ENCODE peak calls at places on chromosomes 16 and 17, in seven cellular contexts. Y is fibroblast of lung, W is right lobe of liver, N is cardiac muscle cell, F is GM12865, S is A549, L is spleen. B is an unnamed sample.

GRCh38 chr16:57061084-57061905 is 31.1 kb upstream of the CPNE2 start:
- DNase-seq in Y (peak; percentile 70), W (peak; percentile 96), N (peak; percentile 76), F (no peak), S (no peak), L (peak; percentile 87), B (no peak)

GRCh38 chr17:28710948-28711722 is 553 bp downstream of the PROCA1 start:
- DNase-seq in Y (peak; percentile 90), W (peak; percentile 90), N (peak; percentile 95), F (peak; percentile 91), S (peak; percentile 97), L (peak; percentile 97), B (peak; percentile 95)

GRCh38 chr17:794876-795275 is 12.7 kb downstream of the MRM3 start:
- DNase-seq in Y (peak; percentile 82), W (peak; percentile 81), N (peak; percentile 77), F (peak; percentile 51), S (peak; percentile 87), L (peak; percentile 88), B (peak; percentile 72)

GRCh38 chr17:78717431-78717980 is 64.6 kb downstream of the CYTH1 start:
- DNase-seq in Y (peak; percentile 68), W (peak; percentile 70), N (peak; percentile 64), F (peak; percentile 50), S (peak; percentile 74), L (no peak), B (no peak)

GRCh38 chr16:28603381-28604185 is 6.3 kb downstream of the SULT1A1 start:
- DNase-seq in Y (no peak), W (peak; percentile 39), N (no peak), F (no peak), S (no peak), L (peak; percentile 75), B (no peak)

GRCh38 chr16:20849587-20850390 is 43.5 kb downstream of the REXO5 start:
- DNase-seq in Y (peak; percentile 80), W (peak; percentile 68), N (peak; percentile 77), F (peak; percentile 65), S (peak; percentile 26), L (no peak), B (peak; percentile 35)

GRCh38 chr16:88706965-88707871 is 915 bp downstream of the CTU2 start:
- DNase-seq in Y (no peak), W (no peak), N (no peak), F (no peak), S (no peak), L (no peak), B (no peak)

GRCh38 chr17:29071303-29071702 is 28.4 kb downstream of the PIPOX start:
- DNase-seq in Y (no peak), W (no peak), N (no peak), F (no peak), S (no peak), L (no peak), B (no peak)

GRCh38 chr17:67718325-67718941 is 697 bp downstream of the NOL11 start:
- DNase-seq in Y (peak; percentile 13), W (no peak), N (peak; percentile 26), F (peak; percentile 44), S (peak; percentile 55), L (no peak), B (peak; percentile 46)

GRCh38 chr16:74561626-74562025 is 45.3 kb downstream of the GLG1 start:
- DNase-seq in Y (no peak), W (no peak), N (no peak), F (no peak), S (no peak), L (no peak), B (no peak)

GRCh38 chr16:12265168-12265567 is 288.6 kb downstream of the SNX29 start:
- DNase-seq in Y (no peak), W (no peak), N (no peak), F (no peak), S (no peak), L (no peak), B (no peak)

GRCh38 chr17:2776589-2777241 is 19.5 kb upstream of the RAP1GAP2 start:
- DNase-seq in Y (no peak), W (no peak), N (no peak), F (no peak), S (peak; percentile 46), L (no peak), B (no peak)

GRCh38 chr17:67229109-67229991 is 15.6 kb downstream of the HELZ start:
- DNase-seq in Y (no peak), W (no peak), N (no peak), F (no peak), S (no peak), L (no peak), B (no peak)

GRCh38 chr16:4601317-4602186 is 13.1 kb downstream of the UBALD1 start:
- DNase-seq in Y (no peak), W (no peak), N (peak; percentile 36), F (no peak), S (no peak), L (peak; percentile 57), B (no peak)

GRCh38 chr16:78483124-78483992 is 383.9 kb downstream of the WWOX start:
- DNase-seq in Y (no peak), W (peak; percentile 56), N (no peak), F (no peak), S (no peak), L (no peak), B (no peak)

GRCh38 chr16:55506083-55506482 is 2.8 kb upstream of the LPCAT2 start:
- DNase-seq in Y (no peak), W (peak; percentile 30), N (no peak), F (no peak), S (no peak), L (no peak), B (peak; percentile 4)

GRCh38 chr16:84071151-84071550 is 28.6 kb upstream of the SLC38A8 start:
- DNase-seq in Y (no peak), W (no peak), N (no peak), F (no peak), S (no peak), L (no peak), B (no peak)

GRCh38 chr17:49793309-49793708 is 4.8 kb downstream of the KAT7 start:
- DNase-seq in Y (no peak), W (no peak), N (no peak), F (no peak), S (no peak), L (no peak), B (no peak)

GRCh38 chr16:162271-162991 is 3.3 kb upstream of the HBM start:
- DNase-seq in Y (no peak), W (no peak), N (no peak), F (no peak), S (no peak), L (no peak), B (no peak)

GRCh38 chr16:63312343-63312742 is 1276.1 kb upstream of the CDH8 start:
- DNase-seq in Y (no peak), W (no peak), N (no peak), F (no peak), S (no peak), L (no peak), B (no peak)

GRCh38 chr16:29656688-29657523 is 6.1 kb upstream of the SPN start:
- DNase-seq in Y (no peak), W (no peak), N (no peak), F (no peak), S (no peak), L (no peak), B (no peak)

GRCh38 chr17:83201206-83202001 is 122.0 kb downstream of the METRNL start:
- DNase-seq in Y (no peak), W (peak; percentile 34), N (no peak), F (no peak), S (no peak), L (no peak), B (no peak)

GRCh38 chr16:49524578-49525315 is 151.1 kb downstream of the C16orf78 start:
- DNase-seq in Y (no peak), W (no peak), N (no peak), F (no peak), S (no peak), L (peak; percentile 64), B (no peak)

GRCh38 chr17:12549499-12549901 is 116.2 kb upstream of the MYOCD start:
- DNase-seq in Y (no peak), W (no peak), N (peak; percentile 2), F (no peak), S (no peak), L (no peak), B (no peak)

GRCh38 chr16:58127033-58127556 is 2.1 kb downstream of the CFAP20 start:
- DNase-seq in Y (peak; percentile 68), W (peak; percentile 54), N (peak; percentile 61), F (peak; percentile 46), S (no peak), L (no peak), B (no peak)
- TF ChIP-seq CTCF in Y (peak; percentile 20), W (peak; percentile 42), N (peak; percentile 36), F (peak; percentile 8), S (peak; percentile 31), L (peak; percentile 31), B (peak; percentile 21)

GRCh38 chr17:30717290-30718098 is 107.0 kb downstream of the CRLF3 start:
- DNase-seq in Y (no peak), W (peak; percentile 14), N (no peak), F (no peak), S (no peak), L (peak; percentile 40), B (no peak)

GRCh38 chr17:30720013-30720471 is 104.5 kb downstream of the CRLF3 start:
- DNase-seq in Y (no peak), W (peak; percentile 40), N (no peak), F (no peak), S (no peak), L (peak; percentile 51), B (no peak)

GRCh38 chr17:30716461-30717289 is 107.8 kb downstream of the CRLF3 start:
- DNase-seq in Y (peak; percentile 46), W (no peak), N (no peak), F (no peak), S (no peak), L (peak; percentile 65), B (peak; percentile 11)
- TF ChIP-seq CTCF in Y (peak; percentile 26), W (no peak), N (peak; percentile 27), F (no peak), S (peak; percentile 46), L (no peak), B (peak; percentile 40)

GRCh38 chr17:76032073-76032779 is 5.1 kb upstream of the EVPL start:
- DNase-seq in Y (no peak), W (no peak), N (no peak), F (no peak), S (no peak), L (no peak), B (no peak)
- TF ChIP-seq CTCF in Y (no peak), W (no peak), N (no peak), F (no peak), S (no peak), L (no peak), B (no peak)

DNA sequence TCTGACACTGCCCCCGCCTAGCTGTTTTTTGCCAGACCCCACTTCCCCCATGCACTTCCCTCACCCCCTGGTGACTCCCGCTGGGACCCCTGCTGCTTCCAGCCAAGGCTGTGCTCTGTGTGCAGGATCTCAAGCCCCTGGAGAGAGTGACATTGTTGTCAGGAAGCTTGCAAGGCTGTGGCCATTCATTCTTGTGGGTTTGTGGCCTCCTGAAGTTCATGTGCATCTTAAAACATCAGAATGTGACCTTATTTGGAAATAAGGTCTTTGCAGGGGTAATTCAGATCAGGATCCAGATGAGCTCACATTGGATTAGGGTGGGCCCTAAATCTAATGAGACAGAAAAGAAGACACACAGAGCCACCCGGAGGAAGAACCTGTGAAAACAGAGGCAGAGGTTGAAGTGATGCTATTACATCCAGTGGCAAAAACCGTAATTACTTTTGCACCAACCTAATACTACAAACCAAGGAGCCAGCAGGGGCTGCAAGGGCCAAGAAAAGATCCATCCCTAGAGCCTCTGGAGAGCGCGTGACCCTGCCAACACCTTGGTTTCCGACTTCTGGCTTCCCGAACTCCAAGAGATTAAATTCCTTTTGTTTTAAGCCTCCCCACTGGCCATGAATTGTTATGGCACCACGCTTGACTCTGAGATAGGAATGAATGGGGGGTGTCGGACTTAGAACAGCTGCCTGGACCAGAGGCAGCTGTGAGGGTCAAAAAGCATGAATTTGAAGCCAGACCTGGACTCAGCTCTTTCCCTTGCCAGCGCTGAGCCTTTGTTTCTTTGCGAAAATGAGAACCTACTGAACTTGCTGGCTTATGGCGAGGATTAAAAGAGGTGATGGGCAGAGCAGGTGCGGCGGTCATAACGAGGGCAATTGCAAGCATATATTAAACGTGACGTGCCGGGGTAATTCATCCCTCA is 75.5 kb downstream of the BMERB1 start:
- DNase-seq in Y (peak; percentile 48), W (no peak), N (peak; percentile 33), F (no peak), S (no peak), L (no peak), B (no peak)
- TF ChIP-seq CTCF in Y (no peak), W (no peak), N (peak; percentile 9), F (no peak), S (no peak), L (no peak), B (no peak)

B was measured in GM10248.